ENCODE peak calls at places on chromosomes 3 and 15, in four cellular contexts. One of them, this sample, is unnamed.

GRCh38 chr3:25495304-25495703 is 67.2 kb downstream of the RARB start:
- DNase-seq in HFFc6: no peak
- DNase-seq in PC-3: no peak
- DNase-seq in BE2C: no peak
- DNase-seq in this sample: no peak

GRCh38 chr3:45896956-45897355 is 10.6 kb downstream of the CCR9 start:
- DNase-seq in HFFc6: peak
- DNase-seq in PC-3: peak
- DNase-seq in BE2C: no peak
- DNase-seq in this sample: no peak

GRCh38 chr3:173371848-173372487 is 25.6 kb upstream of the NLGN1 start:
- DNase-seq in HFFc6: peak
- DNase-seq in PC-3: peak
- DNase-seq in BE2C: peak
- DNase-seq in this sample: peak

GRCh38 chr3:139473155-139473771 is 3.1 kb downstream of the RBP2 start:
- DNase-seq in HFFc6: no peak
- DNase-seq in PC-3: peak
- DNase-seq in BE2C: no peak
- DNase-seq in this sample: no peak

GRCh38 chr15:51223771-51224229 is 114.6 kb downstream of the CYP19A1 start:
- DNase-seq in HFFc6: peak
- DNase-seq in PC-3: peak
- DNase-seq in BE2C: no peak
- DNase-seq in this sample: no peak

GRCh38 chr3:1442271-1442670 is 349.4 kb downstream of the CNTN6 start:
- DNase-seq in HFFc6: no peak
- DNase-seq in PC-3: no peak
- DNase-seq in BE2C: no peak
- DNase-seq in this sample: no peak

GRCh38 chr15:74200871-74201419 is 1.6 kb downstream of the STRA6 start:
- DNase-seq in HFFc6: no peak
- DNase-seq in PC-3: peak
- DNase-seq in BE2C: no peak
- DNase-seq in this sample: peak

GRCh38 chr3:138914870-138915502 is 32.0 kb downstream of the FOXL2 start:
- DNase-seq in HFFc6: peak
- DNase-seq in PC-3: peak
- DNase-seq in BE2C: no peak
- DNase-seq in this sample: no peak

GRCh38 chr15:56971571-56971970 is 53.1 kb downstream of the TCF12 start:
- DNase-seq in HFFc6: no peak
- DNase-seq in PC-3: no peak
- DNase-seq in BE2C: no peak
- DNase-seq in this sample: no peak

GRCh38 chr3:25423780-25424179 is 4.3 kb upstream of the RARB start:
- DNase-seq in HFFc6: no peak
- DNase-seq in PC-3: peak
- DNase-seq in BE2C: no peak
- DNase-seq in this sample: no peak

GRCh38 chr3:172513488-172513887 is 9.7 kb downstream of the TNFSF10 start:
- DNase-seq in HFFc6: no peak
- DNase-seq in PC-3: no peak
- DNase-seq in BE2C: no peak
- DNase-seq in this sample: no peak

DNA sequence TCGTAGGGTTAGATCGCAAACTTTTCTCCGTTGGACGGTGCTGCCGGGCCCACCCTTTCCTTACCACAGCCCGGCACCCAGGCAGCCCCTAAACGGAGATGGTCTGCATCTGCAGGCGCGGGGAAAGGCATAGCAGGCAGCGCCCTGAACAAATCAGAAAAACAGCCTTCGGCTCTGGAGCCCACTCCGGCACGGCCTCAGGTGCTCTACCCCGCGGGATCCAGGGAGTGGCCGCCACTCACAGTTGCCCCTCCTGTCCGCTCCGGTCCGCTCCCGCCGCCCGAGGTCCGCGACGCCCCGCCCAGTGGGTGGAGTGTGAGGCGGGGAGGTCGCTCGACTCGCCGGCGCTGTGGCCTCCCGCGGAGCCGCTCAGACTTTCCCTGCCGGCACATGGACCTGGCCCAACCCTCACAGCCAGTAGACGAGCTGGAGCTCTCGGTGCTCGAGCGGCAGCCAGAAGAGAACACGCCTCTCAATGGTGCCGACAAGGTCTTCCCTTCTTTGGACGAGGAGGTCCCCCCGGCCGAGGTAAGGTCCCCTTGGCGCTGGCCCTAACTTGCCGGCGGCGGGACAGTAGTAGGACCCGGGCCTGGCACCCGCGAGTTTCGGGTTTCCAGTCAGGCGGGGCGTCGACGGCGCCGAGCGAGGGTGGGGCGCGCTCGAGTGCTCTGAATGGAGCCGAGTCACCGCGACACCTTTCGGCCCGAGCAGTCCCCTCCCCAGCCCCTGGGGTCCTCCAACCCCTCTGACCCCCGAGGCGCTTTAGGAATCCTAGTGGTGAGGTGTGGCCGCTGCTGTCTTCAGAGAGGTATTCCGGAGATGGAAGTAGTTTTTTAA is at the start of gene C3orf52:
- DNase-seq in HFFc6: peak
- DNase-seq in PC-3: peak
- DNase-seq in BE2C: peak
- DNase-seq in this sample: peak
- TF ChIP-seq CTCF in HFFc6: peak
- TF ChIP-seq CTCF in PC-3: no peak
- TF ChIP-seq CTCF in BE2C: no peak
- TF ChIP-seq CTCF in this sample: peak

GRCh38 chr15:90142216-90143175 is 40.2 kb upstream of the IDH2 start:
- DNase-seq in HFFc6: no peak
- DNase-seq in PC-3: no peak
- DNase-seq in BE2C: no peak
- DNase-seq in this sample: no peak

GRCh38 chr15:90141646-90142045 is 39.4 kb upstream of the IDH2 start:
- DNase-seq in HFFc6: peak
- DNase-seq in PC-3: peak
- DNase-seq in BE2C: no peak
- DNase-seq in this sample: no peak

GRCh38 chr15:90145761-90146160 is 43.5 kb upstream of the IDH2 start:
- DNase-seq in HFFc6: no peak
- DNase-seq in PC-3: no peak
- DNase-seq in BE2C: no peak
- DNase-seq in this sample: no peak

GRCh38 chr15:90143176-90143655 is 40.9 kb upstream of the IDH2 start:
- DNase-seq in HFFc6: no peak
- DNase-seq in PC-3: peak
- DNase-seq in BE2C: peak
- DNase-seq in this sample: peak

GRCh38 chr15:90145259-90145658 is 43.0 kb upstream of the IDH2 start:
- DNase-seq in HFFc6: no peak
- DNase-seq in PC-3: no peak
- DNase-seq in BE2C: peak
- DNase-seq in this sample: no peak
- TF ChIP-seq CTCF in HFFc6: no peak
- TF ChIP-seq CTCF in PC-3: no peak
- TF ChIP-seq CTCF in BE2C: no peak
- TF ChIP-seq CTCF in this sample: no peak

DNA sequence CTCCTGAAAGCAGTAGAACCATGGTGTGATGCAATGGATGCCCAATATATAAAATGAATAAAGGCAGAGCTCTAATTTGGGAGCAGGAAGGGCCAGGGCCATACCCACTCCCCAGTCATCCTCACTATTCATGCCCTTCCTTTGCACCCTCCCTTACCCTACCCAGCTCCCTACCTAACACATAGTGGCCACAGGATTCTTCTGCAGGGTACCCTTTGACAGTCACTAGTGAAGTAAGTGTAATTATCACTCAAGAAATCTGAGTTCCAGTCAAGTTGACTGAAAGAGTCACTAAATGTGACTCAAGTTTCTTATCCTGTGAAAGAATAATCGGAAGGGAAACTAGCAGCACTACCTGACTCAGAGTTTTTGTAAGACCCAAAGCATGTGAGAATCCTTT is 69.2 kb downstream of the RASA2 start:
- DNase-seq in HFFc6: peak
- DNase-seq in PC-3: no peak
- DNase-seq in BE2C: no peak
- DNase-seq in this sample: no peak
- TF ChIP-seq CTCF in HFFc6: no peak
- TF ChIP-seq CTCF in PC-3: no peak
- TF ChIP-seq CTCF in BE2C: no peak
- TF ChIP-seq CTCF in this sample: no peak

DNA sequence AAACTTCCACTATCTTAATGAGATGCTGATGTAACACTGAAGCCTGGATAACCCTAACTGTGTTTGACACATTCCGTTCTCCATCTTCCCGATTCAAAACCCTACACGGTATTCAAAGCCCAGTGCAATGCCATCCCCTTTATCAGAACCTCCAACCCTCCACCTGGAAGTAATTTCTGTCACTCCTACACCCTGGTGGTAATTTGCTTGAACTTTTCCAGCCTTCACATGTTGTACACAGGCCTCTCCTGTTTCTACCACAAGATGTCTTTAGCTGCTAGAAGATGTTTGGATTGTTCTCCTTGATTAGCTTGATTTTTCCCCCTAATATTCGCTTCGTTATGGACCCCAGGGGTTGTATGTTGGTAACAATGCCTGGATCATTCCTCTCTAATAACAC is 208.9 kb downstream of the CHST2 start:
- DNase-seq in HFFc6: no peak
- DNase-seq in PC-3: no peak
- DNase-seq in BE2C: no peak
- DNase-seq in this sample: no peak
- TF ChIP-seq CTCF in HFFc6: peak
- TF ChIP-seq CTCF in PC-3: no peak
- TF ChIP-seq CTCF in BE2C: peak
- TF ChIP-seq CTCF in this sample: no peak

DNA sequence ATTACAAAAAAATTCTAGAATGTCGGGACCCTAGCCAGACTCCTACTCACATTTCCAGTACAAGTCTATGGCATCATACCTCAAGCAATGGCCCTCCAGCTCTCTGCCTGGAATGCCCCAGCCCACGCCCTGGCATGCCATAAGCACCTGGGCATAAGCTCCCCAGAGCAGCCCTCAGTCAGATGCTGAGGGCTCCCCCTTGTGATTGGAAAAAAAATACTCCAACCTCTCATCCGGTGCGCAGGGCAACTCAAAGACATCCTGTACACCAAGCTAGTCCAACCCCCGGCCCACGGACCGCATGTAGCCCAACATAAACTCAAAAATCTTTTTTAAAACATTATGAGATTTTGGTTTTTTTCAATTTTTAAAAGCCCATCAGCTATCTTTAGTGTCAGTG is 115.4 kb downstream of the NEK10 start:
- DNase-seq in HFFc6: peak
- DNase-seq in PC-3: peak
- DNase-seq in BE2C: peak
- DNase-seq in this sample: peak
- TF ChIP-seq CTCF in HFFc6: peak
- TF ChIP-seq CTCF in PC-3: peak
- TF ChIP-seq CTCF in BE2C: peak
- TF ChIP-seq CTCF in this sample: peak

GRCh38 chr3:180017846-180018245 is 18.9 kb downstream of the PEX5L start:
- DNase-seq in HFFc6: no peak
- DNase-seq in PC-3: no peak
- DNase-seq in BE2C: no peak
- DNase-seq in this sample: no peak

GRCh38 chr3:180018588-180018987 is 18.1 kb downstream of the PEX5L start:
- DNase-seq in HFFc6: no peak
- DNase-seq in PC-3: peak
- DNase-seq in BE2C: no peak
- DNase-seq in this sample: no peak
- TF ChIP-seq CTCF in HFFc6: no peak
- TF ChIP-seq CTCF in PC-3: peak
- TF ChIP-seq CTCF in BE2C: peak
- TF ChIP-seq CTCF in this sample: no peak

This sample was measured in nephron progenitor cell.